ENCODE peak calls at places on chromosomes 2 and 18, in seven cellular contexts. One of them, this sample, is unnamed.

GRCh38 chr2:74625658-74626425 is 22.3 kb downstream of the M1AP start:
- DNase-seq in A549: no peak
- DNase-seq in psoas muscle: no peak
- DNase-seq in AG09319: no peak
- DNase-seq in WTC11: no peak
- DNase-seq in endothelial cell: no peak
- DNase-seq in brain microvascular endothelial cell: no peak
- DNase-seq in this sample: no peak

GRCh38 chr18:10116574-10116973 is 202.8 kb downstream of the VAPA start:
- DNase-seq in A549: no peak
- DNase-seq in psoas muscle: no peak
- DNase-seq in AG09319: no peak
- DNase-seq in WTC11: no peak
- DNase-seq in endothelial cell: no peak
- DNase-seq in brain microvascular endothelial cell: no peak
- DNase-seq in this sample: peak

GRCh38 chr18:76442413-76443171 is 52.5 kb downstream of the ZNF516 start:
- DNase-seq in A549: no peak
- DNase-seq in psoas muscle: no peak
- DNase-seq in AG09319: no peak
- DNase-seq in WTC11: no peak
- DNase-seq in endothelial cell: no peak
- DNase-seq in brain microvascular endothelial cell: no peak
- DNase-seq in this sample: no peak

GRCh38 chr2:240293126-240293864 is 142.2 kb upstream of the GPC1 start:
- DNase-seq in A549: no peak
- DNase-seq in psoas muscle: no peak
- DNase-seq in AG09319: no peak
- DNase-seq in WTC11: no peak
- DNase-seq in endothelial cell: no peak
- DNase-seq in brain microvascular endothelial cell: no peak
- DNase-seq in this sample: no peak

GRCh38 chr18:7676253-7676873 is 109.2 kb downstream of the PTPRM start:
- DNase-seq in A549: no peak
- DNase-seq in psoas muscle: no peak
- DNase-seq in AG09319: no peak
- DNase-seq in WTC11: no peak
- DNase-seq in endothelial cell: no peak
- DNase-seq in brain microvascular endothelial cell: no peak
- DNase-seq in this sample: no peak

GRCh38 chr18:46062781-46063180 is 9.3 kb downstream of the PSTPIP2 start:
- DNase-seq in A549: no peak
- DNase-seq in psoas muscle: no peak
- DNase-seq in AG09319: no peak
- DNase-seq in WTC11: no peak
- DNase-seq in endothelial cell: no peak
- DNase-seq in brain microvascular endothelial cell: no peak
- DNase-seq in this sample: no peak

GRCh38 chr2:168160897-168161296 is 86.5 kb downstream of the STK39 start:
- DNase-seq in A549: peak
- DNase-seq in psoas muscle: no peak
- DNase-seq in AG09319: no peak
- DNase-seq in WTC11: no peak
- DNase-seq in endothelial cell: peak
- DNase-seq in brain microvascular endothelial cell: no peak
- DNase-seq in this sample: no peak

GRCh38 chr2:72116081-72116533 is 31.6 kb downstream of the CYP26B1 start:
- DNase-seq in A549: peak
- DNase-seq in psoas muscle: no peak
- DNase-seq in AG09319: no peak
- DNase-seq in WTC11: peak
- DNase-seq in endothelial cell: peak
- DNase-seq in brain microvascular endothelial cell: no peak
- DNase-seq in this sample: peak

DNA sequence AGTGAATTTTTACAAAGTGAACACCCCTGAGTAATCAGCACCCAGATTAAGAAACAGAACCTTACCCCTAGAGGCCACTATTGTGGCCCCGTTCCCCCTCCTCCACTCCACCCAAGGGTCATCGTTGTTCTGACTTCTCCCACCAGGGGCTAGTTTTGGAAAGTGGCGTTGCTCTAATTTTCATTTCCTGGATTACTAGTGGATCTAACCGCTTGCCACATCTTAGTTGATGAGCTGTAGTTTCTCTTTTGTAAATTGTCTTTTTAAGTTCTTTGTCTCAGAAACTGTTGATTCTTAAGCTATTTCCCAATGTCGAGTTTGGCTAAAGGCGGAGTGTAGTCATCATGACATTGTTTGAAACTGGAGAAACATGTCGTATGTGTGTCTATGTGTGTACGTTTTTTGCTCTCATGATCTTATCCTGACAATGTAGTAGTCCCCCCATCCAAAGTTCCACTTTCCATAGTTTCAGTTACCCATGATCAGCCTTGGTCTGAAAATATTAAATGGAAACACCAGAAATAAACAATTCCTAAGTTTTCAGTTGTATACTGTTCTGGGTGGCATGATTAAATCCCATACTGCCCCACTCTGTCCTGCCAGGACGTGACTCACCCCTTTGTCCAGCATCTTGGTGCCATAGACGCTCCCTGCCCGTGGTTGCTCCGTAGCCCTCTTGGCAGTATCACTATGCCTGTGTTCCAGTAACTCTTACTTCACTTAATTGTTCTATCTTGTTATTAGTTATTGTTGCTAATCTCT is 71.0 kb upstream of the SP3 start:
- DNase-seq in A549: peak
- DNase-seq in psoas muscle: no peak
- DNase-seq in AG09319: no peak
- DNase-seq in WTC11: no peak
- DNase-seq in endothelial cell: no peak
- DNase-seq in brain microvascular endothelial cell: no peak
- DNase-seq in this sample: peak
- TF ChIP-seq CTCF in A549: no peak
- TF ChIP-seq CTCF in psoas muscle: no peak
- TF ChIP-seq CTCF in AG09319: peak
- TF ChIP-seq CTCF in WTC11: no peak
- TF ChIP-seq CTCF in endothelial cell: peak
- TF ChIP-seq CTCF in brain microvascular endothelial cell: peak
- TF ChIP-seq CTCF in this sample: peak

DNA sequence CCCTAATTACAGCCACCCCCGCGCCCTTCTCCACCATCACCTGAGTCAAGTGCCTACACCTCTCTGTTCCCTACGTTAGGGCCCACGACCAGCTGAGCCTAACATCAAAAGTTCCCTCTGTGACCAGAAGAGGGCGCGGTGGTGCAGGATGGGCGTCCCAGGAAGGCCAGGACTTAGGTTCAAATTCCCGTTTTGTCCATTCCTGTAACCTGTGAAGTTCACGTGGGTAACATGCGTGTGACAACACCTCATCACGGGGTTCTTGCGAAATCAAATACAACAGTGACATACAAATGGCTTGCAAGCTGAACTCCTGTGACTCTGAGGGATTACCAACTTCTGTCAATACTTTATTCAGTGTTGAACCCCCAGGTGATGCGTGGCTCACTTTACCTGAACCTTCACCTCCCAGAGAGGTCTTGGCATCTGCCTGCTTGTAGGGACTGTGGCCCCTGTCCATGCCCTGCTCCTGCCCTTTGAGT is 207.9 kb downstream of the ARL4C start:
- DNase-seq in A549: peak
- DNase-seq in psoas muscle: peak
- DNase-seq in AG09319: no peak
- DNase-seq in WTC11: peak
- DNase-seq in endothelial cell: peak
- DNase-seq in brain microvascular endothelial cell: peak
- DNase-seq in this sample: peak
- TF ChIP-seq CTCF in A549: peak
- TF ChIP-seq CTCF in psoas muscle: peak
- TF ChIP-seq CTCF in AG09319: peak
- TF ChIP-seq CTCF in WTC11: peak
- TF ChIP-seq CTCF in endothelial cell: peak
- TF ChIP-seq CTCF in brain microvascular endothelial cell: peak
- TF ChIP-seq CTCF in this sample: peak

DNA sequence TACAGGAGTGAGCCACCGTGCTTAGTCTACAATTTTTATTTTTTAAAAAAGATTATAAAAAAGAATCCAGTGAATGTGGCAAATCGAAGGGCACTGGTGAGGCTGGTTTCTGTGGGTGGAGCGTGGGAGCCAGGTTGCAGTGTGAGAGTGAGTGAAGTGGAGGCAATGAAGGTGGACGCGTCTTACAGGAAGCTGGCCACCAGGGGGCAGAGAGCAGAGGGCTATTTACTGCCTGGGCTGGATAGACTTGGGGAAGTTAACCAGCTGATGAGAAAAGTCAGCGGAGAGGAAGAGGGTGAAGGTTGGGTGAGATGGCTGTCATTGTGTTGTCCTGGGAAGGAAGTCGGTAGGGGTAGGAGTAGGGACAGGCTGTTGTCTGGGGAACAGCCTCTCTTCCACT is 6.8 kb downstream of the SCTR start:
- DNase-seq in A549: peak
- DNase-seq in psoas muscle: peak
- DNase-seq in AG09319: no peak
- DNase-seq in WTC11: peak
- DNase-seq in endothelial cell: peak
- DNase-seq in brain microvascular endothelial cell: peak
- DNase-seq in this sample: peak
- TF ChIP-seq CTCF in A549: peak
- TF ChIP-seq CTCF in psoas muscle: peak
- TF ChIP-seq CTCF in AG09319: peak
- TF ChIP-seq CTCF in WTC11: peak
- TF ChIP-seq CTCF in endothelial cell: peak
- TF ChIP-seq CTCF in brain microvascular endothelial cell: peak
- TF ChIP-seq CTCF in this sample: peak

DNA sequence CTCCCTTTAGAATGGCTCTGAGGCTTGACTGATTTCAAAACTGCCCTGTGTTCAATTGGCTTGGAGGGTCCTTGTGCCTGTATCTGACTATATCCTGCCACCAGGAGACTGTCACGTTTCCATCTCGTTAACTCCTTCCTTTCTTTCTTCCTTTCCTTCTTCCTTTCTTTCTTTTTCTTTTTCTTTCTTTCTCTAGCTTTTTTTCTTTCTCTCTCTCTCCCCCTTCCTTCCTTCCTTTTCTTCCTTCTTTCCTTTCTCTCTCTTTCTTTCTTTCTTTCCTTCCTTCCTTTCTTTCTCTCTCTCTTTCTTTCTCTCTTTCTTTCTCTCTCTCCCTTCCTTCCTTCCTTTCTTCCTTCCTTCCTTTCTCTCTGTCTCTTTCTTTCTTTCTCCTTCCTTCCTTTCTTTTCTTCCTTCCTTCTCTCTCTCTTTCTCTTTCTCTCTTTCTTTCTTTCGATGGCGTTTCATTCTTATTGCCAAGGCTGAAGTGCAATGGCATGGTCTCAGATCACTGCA is 38.1 kb upstream of the EML6 start:
- DNase-seq in A549: no peak
- DNase-seq in psoas muscle: no peak
- DNase-seq in AG09319: no peak
- DNase-seq in WTC11: no peak
- DNase-seq in endothelial cell: no peak
- DNase-seq in brain microvascular endothelial cell: no peak
- DNase-seq in this sample: no peak
- TF ChIP-seq CTCF in A549: no peak
- TF ChIP-seq CTCF in psoas muscle: no peak
- TF ChIP-seq CTCF in AG09319: no peak
- TF ChIP-seq CTCF in WTC11: no peak
- TF ChIP-seq CTCF in endothelial cell: no peak
- TF ChIP-seq CTCF in brain microvascular endothelial cell: no peak
- TF ChIP-seq CTCF in this sample: no peak

DNA sequence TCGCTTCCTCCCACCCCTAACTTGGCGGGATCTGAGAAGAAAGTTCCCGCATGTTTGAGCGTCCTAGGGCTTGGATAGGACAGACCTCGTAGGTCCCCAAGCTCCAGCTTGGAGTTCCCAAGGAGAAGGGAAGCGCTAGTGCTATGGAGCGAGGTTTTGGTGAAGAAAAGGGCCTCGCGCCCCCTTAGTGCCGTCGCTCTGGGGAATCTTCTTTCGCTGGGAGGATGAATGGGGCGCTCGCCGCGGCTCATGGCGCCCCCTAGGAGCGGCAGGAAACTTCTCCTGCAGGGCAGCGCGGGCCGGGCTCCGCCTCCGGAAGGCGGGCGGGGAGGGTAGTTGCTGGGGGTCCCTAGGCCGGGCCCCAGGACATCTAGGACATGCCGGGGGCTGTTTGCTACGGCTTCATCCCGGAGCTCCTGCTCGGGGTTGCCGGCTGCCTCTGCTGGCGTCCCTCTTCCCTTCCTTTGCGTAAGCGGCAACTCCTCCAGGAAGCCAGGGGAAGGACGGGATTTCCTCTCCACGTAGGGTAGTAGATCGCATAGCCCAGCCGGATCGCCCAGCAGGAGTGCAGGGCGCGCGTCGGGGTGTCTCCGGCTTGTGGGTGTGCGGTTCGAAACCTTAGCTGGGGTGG is 11.9 kb upstream of the SKOR2 start:
- DNase-seq in A549: no peak
- DNase-seq in psoas muscle: no peak
- DNase-seq in AG09319: no peak
- DNase-seq in WTC11: peak
- DNase-seq in endothelial cell: peak
- DNase-seq in brain microvascular endothelial cell: no peak
- DNase-seq in this sample: no peak
- TF ChIP-seq CTCF in A549: peak
- TF ChIP-seq CTCF in psoas muscle: no peak
- TF ChIP-seq CTCF in AG09319: peak
- TF ChIP-seq CTCF in WTC11: peak
- TF ChIP-seq CTCF in endothelial cell: peak
- TF ChIP-seq CTCF in brain microvascular endothelial cell: peak
- TF ChIP-seq CTCF in this sample: peak

DNA sequence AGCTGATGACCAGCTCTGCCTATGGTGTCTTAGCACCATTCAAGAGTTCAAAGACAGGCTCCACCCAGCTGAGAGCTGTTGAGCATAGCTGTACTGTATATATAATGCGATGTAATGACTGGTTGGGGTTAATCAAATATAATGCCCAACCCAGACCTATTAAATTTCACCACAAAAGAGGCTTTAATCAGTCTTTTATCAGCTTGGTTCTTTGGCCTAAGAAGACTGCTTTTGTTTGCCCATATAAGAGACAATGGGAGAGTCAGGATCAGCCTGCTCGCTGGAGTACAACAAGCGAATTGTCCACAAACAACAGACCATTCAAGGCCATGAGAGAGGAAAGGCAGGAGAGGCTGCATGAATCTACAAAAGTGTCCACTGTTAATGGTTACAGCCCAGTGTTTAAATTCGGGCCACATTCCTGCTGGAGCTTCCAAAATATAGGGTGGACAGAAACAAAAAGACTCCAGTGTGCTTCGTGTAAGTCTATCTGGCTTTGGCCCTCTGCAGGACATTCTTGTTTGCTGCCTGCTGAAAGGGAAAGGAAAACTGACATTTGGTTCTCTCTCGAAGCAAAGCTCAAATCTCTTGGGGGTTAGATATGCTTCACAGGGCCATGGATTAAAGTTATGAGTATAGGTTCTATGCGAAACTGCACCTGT is 299.0 kb upstream of the FBXO11 start:
- DNase-seq in A549: no peak
- DNase-seq in psoas muscle: no peak
- DNase-seq in AG09319: no peak
- DNase-seq in WTC11: no peak
- DNase-seq in endothelial cell: no peak
- DNase-seq in brain microvascular endothelial cell: peak
- DNase-seq in this sample: no peak
- TF ChIP-seq CTCF in A549: no peak
- TF ChIP-seq CTCF in psoas muscle: no peak
- TF ChIP-seq CTCF in AG09319: no peak
- TF ChIP-seq CTCF in WTC11: no peak
- TF ChIP-seq CTCF in endothelial cell: no peak
- TF ChIP-seq CTCF in brain microvascular endothelial cell: peak
- TF ChIP-seq CTCF in this sample: peak